ENCODE peak calls at places on chromosomes 12 and 14, in six cellular contexts. S is CD8-positive, alpha-beta T cell; C is left ventricle myocardium inferior; P is sigmoid colon; M is AG10803; D is mesothelial cell of epicardium. X is an unnamed sample.

GRCh38 chr12:81261508-81262207 is 183.8 kb downstream of the ACSS3 start:
- DNase-seq in S (no peak), C (no peak), P (no peak), M (no peak), D (no peak), X (no peak)

GRCh38 chr12:122449317-122449716 is 26.8 kb upstream of the CLIP1 start:
- DNase-seq in S (no peak), C (no peak), P (no peak), M (peak), D (no peak), X (no peak)

GRCh38 chr12:63848450-63848849 is 4.0 kb downstream of the SRGAP1 start:
- DNase-seq in S (no peak), C (no peak), P (no peak), M (no peak), D (no peak), X (no peak)

GRCh38 chr12:116996648-116997047 is 85.9 kb downstream of the FBXW8 start:
- DNase-seq in S (no peak), C (no peak), P (no peak), M (peak), D (no peak), X (no peak)

GRCh38 chr14:50067723-50068495 is 48.5 kb downstream of the VCPKMT start:
- DNase-seq in S (no peak), C (no peak), P (no peak), M (peak), D (no peak), X (no peak)

GRCh38 chr12:95942106-95942531 is 295 bp downstream of the CCDC38 start:
- DNase-seq in S (no peak), C (no peak), P (no peak), M (no peak), D (no peak), X (no peak)

GRCh38 chr14:99077076-99077843 is 194.7 kb downstream of the BCL11B start:
- DNase-seq in S (peak), C (no peak), P (no peak), M (no peak), D (no peak), X (no peak)

GRCh38 chr14:56119221-56119967 is 1.2 kb downstream of the PELI2 start:
- DNase-seq in S (peak), C (peak), P (peak), M (peak), D (peak), X (peak)

GRCh38 chr12:116404913-116405611 is 127.6 kb upstream of the MED13L start:
- DNase-seq in S (no peak), C (no peak), P (no peak), M (no peak), D (no peak), X (no peak)

GRCh38 chr12:56634242-56634836 is 4.2 kb upstream of the BAZ2A start:
- DNase-seq in S (peak), C (no peak), P (no peak), M (no peak), D (peak), X (no peak)

GRCh38 chr12:24227550-24227949 is 278.1 kb upstream of the SOX5 start:
- DNase-seq in S (no peak), C (no peak), P (no peak), M (no peak), D (no peak), X (no peak)

GRCh38 chr14:59107819-59108218 is 80.6 kb upstream of the DAAM1 start:
- DNase-seq in S (no peak), C (no peak), P (no peak), M (no peak), D (no peak), X (no peak)

GRCh38 chr12:108750471-108751402 is 19.4 kb upstream of the CORO1C start:
- DNase-seq in S (no peak), C (no peak), P (peak), M (peak), D (no peak), X (no peak)

GRCh38 chr14:96666088-96666487 is 131.1 kb upstream of the VRK1 start:
- DNase-seq in S (no peak), C (no peak), P (no peak), M (no peak), D (no peak), X (no peak)
- TF ChIP-seq CTCF in S (no peak), C (no peak), P (no peak), M (no peak), D (no peak), X (no peak)

GRCh38 chr12:100651108-100651507 is 77.6 kb downstream of the GAS2L3 start:
- DNase-seq in S (no peak), C (no peak), P (no peak), M (no peak), D (no peak), X (no peak)
- TF ChIP-seq CTCF in S (no peak), C (no peak), P (no peak), M (no peak), D (peak), X (no peak)

GRCh38 chr14:35138585-35138984 is 16.2 kb downstream of the PRORP start:
- DNase-seq in S (no peak), C (no peak), P (no peak), M (no peak), D (no peak), X (no peak)

GRCh38 chr14:35144029-35144428 is 21.7 kb downstream of the PRORP start:
- DNase-seq in S (no peak), C (no peak), P (no peak), M (no peak), D (no peak), X (no peak)

GRCh38 chr14:35146711-35147149 is 24.4 kb downstream of the PRORP start:
- DNase-seq in S (no peak), C (no peak), P (no peak), M (no peak), D (no peak), X (no peak)

DNA sequence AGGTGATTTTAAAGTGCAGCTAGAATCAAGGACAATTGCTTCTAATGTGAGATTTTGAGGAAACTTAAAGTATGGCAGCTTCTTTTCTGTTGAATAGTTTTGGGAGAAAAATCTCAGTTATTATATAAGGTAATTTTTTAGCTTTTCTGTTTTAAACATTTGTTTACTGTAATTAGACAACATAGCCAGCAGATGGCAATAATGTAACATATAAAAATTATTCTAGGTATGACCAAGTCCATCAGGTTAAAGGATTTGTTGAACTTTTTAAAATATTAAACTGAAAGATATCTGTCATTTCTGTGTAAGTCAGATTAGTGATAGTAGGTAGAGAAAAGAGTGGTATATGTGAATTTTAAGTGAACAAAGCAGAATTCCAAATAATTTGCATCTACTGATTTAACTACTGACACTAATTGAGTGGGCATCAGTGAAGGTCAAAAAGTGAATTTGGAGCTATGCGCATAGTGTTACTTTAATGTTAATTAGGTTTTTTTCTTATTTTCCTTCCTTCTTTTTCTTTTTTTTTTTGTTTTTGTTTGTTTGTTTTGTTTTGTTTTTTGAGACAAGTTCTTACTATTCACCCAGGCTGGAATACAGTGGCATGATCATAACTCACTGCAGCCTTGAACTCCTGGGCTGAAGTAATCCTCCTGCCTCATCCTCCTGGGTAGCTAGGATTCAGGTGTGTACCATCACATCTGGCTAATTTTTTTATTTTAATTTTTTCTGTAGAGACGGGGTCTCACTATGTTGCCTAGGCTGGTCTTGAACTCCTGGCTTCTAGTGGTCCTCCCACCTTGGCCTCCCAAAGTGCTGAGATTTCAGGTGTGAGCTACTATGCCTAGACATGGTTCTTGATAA is 18.6 kb downstream of the PRORP start:
- DNase-seq in S (no peak), C (no peak), P (no peak), M (peak), D (no peak), X (no peak)
- TF ChIP-seq CTCF in S (peak), C (peak), P (peak), M (peak), D (no peak), X (peak)

GRCh38 chr14:31690056-31690455 is 128.9 kb downstream of the NUBPL start:
- DNase-seq in S (no peak), C (no peak), P (no peak), M (no peak), D (no peak), X (no peak)
- TF ChIP-seq CTCF in S (no peak), C (no peak), P (no peak), M (no peak), D (no peak), X (no peak)

GRCh38 chr14:80133457-80133856 is 77.8 kb downstream of the DIO2 start:
- DNase-seq in S (no peak), C (no peak), P (no peak), M (no peak), D (no peak), X (no peak)
- TF ChIP-seq CTCF in S (no peak), C (no peak), P (no peak), M (no peak), D (no peak), X (no peak)

GRCh38 chr12:28780096-28780495 is 369.0 kb upstream of the FAR2 start:
- DNase-seq in S (no peak), C (no peak), P (no peak), M (peak), D (no peak), X (no peak)

GRCh38 chr12:28782812-28783211 is 366.3 kb upstream of the FAR2 start:
- DNase-seq in S (no peak), C (no peak), P (no peak), M (no peak), D (no peak), X (no peak)

GRCh38 chr12:28777603-28778365 is 371.3 kb upstream of the FAR2 start:
- DNase-seq in S (no peak), C (no peak), P (no peak), M (no peak), D (no peak), X (no peak)

GRCh38 chr12:28781671-28782652 is 367.1 kb upstream of the FAR2 start:
- DNase-seq in S (no peak), C (no peak), P (no peak), M (no peak), D (no peak), X (no peak)

GRCh38 chr12:28780960-28781359 is 368.1 kb upstream of the FAR2 start:
- DNase-seq in S (no peak), C (no peak), P (no peak), M (no peak), D (no peak), X (no peak)
- TF ChIP-seq CTCF in S (no peak), C (no peak), P (no peak), M (no peak), D (no peak), X (no peak)

DNA sequence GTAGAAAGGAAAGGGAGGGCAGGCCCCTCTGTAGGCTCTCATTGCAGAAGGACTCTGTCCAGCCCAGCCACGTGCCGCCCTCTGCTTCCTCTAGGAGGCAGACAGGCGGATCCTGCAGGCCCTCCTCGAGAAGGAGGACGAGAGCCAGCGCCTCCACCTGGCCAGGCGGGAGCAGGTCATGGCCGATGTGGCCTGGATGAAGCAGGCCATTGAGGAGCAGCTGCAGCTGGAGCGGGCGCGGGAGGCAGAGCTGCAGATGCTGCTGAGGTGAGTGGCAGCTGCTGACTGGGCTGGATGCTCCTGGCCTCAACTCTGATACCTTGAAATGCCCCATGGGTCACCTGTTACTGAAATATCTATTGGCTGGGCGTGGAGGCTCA is 10.9 kb downstream of the TCHP start:
- DNase-seq in S (no peak), C (no peak), P (no peak), M (peak), D (no peak), X (no peak)
- TF ChIP-seq CTCF in S (no peak), C (no peak), P (no peak), M (peak), D (no peak), X (no peak)

GRCh38 chr14:101228949-101229541 is 325.5 kb upstream of the RTL1 start:
- DNase-seq in S (peak), C (no peak), P (no peak), M (no peak), D (peak), X (no peak)
- TF ChIP-seq CTCF in S (no peak), C (no peak), P (no peak), M (no peak), D (no peak), X (no peak)

GRCh38 chr12:3655331-3655900 is 97.5 kb downstream of the CRACR2A start:
- DNase-seq in S (no peak), C (no peak), P (no peak), M (no peak), D (no peak), X (no peak)
- TF ChIP-seq CTCF in S (no peak), C (peak), P (peak), M (peak), D (no peak), X (no peak)

X was measured in activated B cell treated with CpG ODN at 0.5 μM for 24 hours.